ENCODE peak calls at places on chromosome 19, in four cellular contexts. V is NCI-H748 treated with DMSO at 0.1 percent for 48 hours; M is EL; H is stimulated activated CD8-positive, alpha-beta memory T cell treated with anti-CD3 and anti-CD28 coated beads, Interleukin-15, amount 100 ng/mL, for 4 hours. Q is an unnamed sample.

GRCh38 chr19:3855321-3855720 is 13.5 kb downstream of the ZFR2 start:
- DNase-seq in M (no peak), V (no peak), H (no peak), Q (no peak)

GRCh38 chr19:10766681-10767201 is 48.9 kb downstream of the DNM2 start:
- DNase-seq in V (no peak), M (no peak), H (no peak), Q (peak; percentile 74)

GRCh38 chr19:48900477-48901452 is 653 bp downstream of the NUCB1 start:
- DNase-seq in M (peak; percentile 29), V (no peak), H (no peak), Q (peak; percentile 48)

GRCh38 chr19:55172741-55173140 is 6.3 kb upstream of the DNAAF3 start:
- DNase-seq in H (no peak), M (peak; percentile 75), V (no peak), Q (peak; percentile 50)

GRCh38 chr19:32808236-32808635 is 61.3 kb downstream of the SLC7A9 start:
- DNase-seq in H (no peak), M (no peak), V (no peak), Q (no peak)

GRCh38 chr19:7989071-7989575 is 16.3 kb downstream of the ELAVL1 start:
- DNase-seq in H (no peak), V (no peak), M (no peak), Q (peak; percentile 86)

GRCh38 chr19:17441241-17442135 is 7.0 kb downstream of the TMEM221 start:
- DNase-seq in H (no peak), M (peak; percentile 34), V (no peak), Q (peak; percentile 82)

GRCh38 chr19:40348125-40348913 is at the start of the genes C19orf47 and PLD3:
- DNase-seq in M (peak; percentile 99), H (peak; percentile 99), V (peak; percentile 98), Q (peak; percentile 100)

GRCh38 chr19:13993554-13994308 is 12.4 kb downstream of the RFX1 start:
- DNase-seq in V (no peak), M (no peak), H (no peak), Q (no peak)

GRCh38 chr19:47741544-47742125 is 3.7 kb upstream of the NOP53 start:
- DNase-seq in H (no peak), M (no peak), V (no peak), Q (no peak)

GRCh38 chr19:38290631-38291147 is 13.4 kb upstream of the C19orf33 start:
- DNase-seq in M (peak; percentile 96), V (no peak), H (no peak), Q (peak; percentile 78)

GRCh38 chr19:54526972-54527371 is 24.3 kb downstream of the LAIR2 start:
- DNase-seq in H (no peak), M (no peak), V (no peak), Q (no peak)

GRCh38 chr19:50327013-50327412 is 2.2 kb downstream of the KCNC3 start:
- DNase-seq in H (no peak), V (no peak), M (no peak), Q (no peak)

GRCh38 chr19:16139752-16140151 is 3.7 kb upstream of the HSH2D start:
- DNase-seq in M (no peak), H (no peak), V (no peak), Q (no peak)

GRCh38 chr19:36745870-36746269 is 26.7 kb downstream of the ZNF850 start:
- DNase-seq in M (peak; percentile 0), H (no peak), V (no peak), Q (no peak)

GRCh38 chr19:2271516-2272103 is 10.4 kb downstream of the PEAK3 start:
- DNase-seq in M (peak; percentile 91), H (no peak), V (no peak), Q (peak; percentile 68)

GRCh38 chr19:7336321-7336973 is 12.3 kb upstream of the ARHGEF18 start:
- DNase-seq in V (no peak), H (no peak), M (no peak), Q (no peak)

GRCh38 chr19:4294389-4294788 is 7.8 kb downstream of the TMIGD2 start:
- DNase-seq in M (no peak), V (no peak), H (no peak), Q (no peak)

GRCh38 chr19:3440082-3440481 is 40.2 kb downstream of the SMIM24 start:
- DNase-seq in V (no peak), M (peak; percentile 30), H (peak; percentile 8), Q (peak; percentile 33)

GRCh38 chr19:3162418-3163229 is 15.9 kb upstream of the S1PR4 start:
- DNase-seq in V (no peak), H (no peak), M (no peak), Q (peak; percentile 25)

GRCh38 chr19:17076539-17076919 is 952 bp downstream of the MYO9B start:
- DNase-seq in M (peak; percentile 42), V (no peak), H (no peak), Q (peak; percentile 37)

GRCh38 chr19:12782174-12782423 is 6.7 kb upstream of the HOOK2 start:
- DNase-seq in M (no peak), V (no peak), H (no peak), Q (no peak)

GRCh38 chr19:50835785-50836542 is 2.6 kb upstream of the KLK15 start:
- DNase-seq in H (no peak), V (peak; percentile 72), M (peak; percentile 66), Q (peak; percentile 81)

GRCh38 chr19:18379803-18380747 is 5.9 kb upstream of the GDF15 start:
- DNase-seq in H (no peak), V (no peak), M (peak; percentile 90), Q (peak; percentile 86)

GRCh38 chr19:39590265-39590664 is 12.1 kb upstream of the LGALS13 start:
- DNase-seq in M (no peak), H (no peak), V (no peak), Q (peak; percentile 32)

GRCh38 chr19:6425732-6426686 is 1.4 kb upstream of the KHSRP start:
- DNase-seq in V (no peak), H (no peak), M (no peak), Q (no peak)

GRCh38 chr19:19123386-19123785 is 14.9 kb downstream of the TMEM161A start:
- DNase-seq in V (no peak), M (no peak), H (no peak), Q (no peak)

GRCh38 chr19:16530540-16531379 is 11.5 kb downstream of the CHERP start:
- DNase-seq in V (no peak), M (no peak), H (no peak), Q (no peak)

GRCh38 chr19:34995551-34995950 is 4.6 kb upstream of the GRAMD1A start:
- DNase-seq in M (no peak), V (no peak), H (no peak), Q (no peak)

GRCh38 chr19:43595605-43595998 is 332 bp downstream of the IRGQ start:
- DNase-seq in V (no peak), H (no peak), M (no peak), Q (no peak)

GRCh38 chr19:5698635-5699422 is 8.7 kb downstream of the RPL36 start:
- DNase-seq in H (no peak), V (no peak), M (no peak), Q (no peak)

GRCh38 chr19:28514166-28514565 is 698.8 kb downstream of the UQCRFS1 start:
- DNase-seq in V (no peak), M (no peak), H (no peak), Q (no peak)

GRCh38 chr19:12652219-12652618 is 14.3 kb downstream of the MAN2B1 start:
- DNase-seq in V (no peak), M (no peak), H (no peak), Q (no peak)

GRCh38 chr19:19064811-19065745 is 1.3 kb downstream of the SLC25A42 start:
- DNase-seq in H (no peak), M (peak; percentile 17), V (no peak), Q (peak; percentile 29)